ENCODE peak calls at places on chromosome 6, in eight cellular contexts. W, H, Z, X, A, J, Y and T are unnamed samples.

GRCh38 chr6:116500969-116501433 is 10.4 kb upstream of the CALHM5 start:
- DNase-seq in W (no peak), H (peak; percentile 21), Z (no peak), X (no peak), A (no peak), J (peak; percentile 41), Y (no peak), T (no peak)

GRCh38 chr6:98572579-98572978 is 261.8 kb upstream of the POU3F2 start:
- DNase-seq in W (no peak), H (no peak), Z (no peak), X (no peak), A (no peak), J (no peak), Y (no peak), T (no peak)

GRCh38 chr6:69164564-69165252 is 529.6 kb downstream of the ADGRB3 start:
- DNase-seq in W (no peak), H (no peak), Z (no peak), X (no peak), A (no peak), J (no peak), Y (peak; percentile 55), T (no peak)

GRCh38 chr6:1267057-1267732 is 44.7 kb upstream of the FOXQ1 start:
- DNase-seq in W (no peak), H (no peak), Z (no peak), X (no peak), A (no peak), J (peak; percentile 91), Y (no peak), T (no peak)

GRCh38 chr6:26342106-26342999 is 22.6 kb upstream of the BTN3A2 start:
- DNase-seq in W (no peak), H (no peak), Z (no peak), X (no peak), A (no peak), J (no peak), Y (no peak), T (no peak)

GRCh38 chr6:13487122-13488014 is at the start of gene GFOD1:
- DNase-seq in W (peak; percentile 74), H (peak; percentile 92), Z (peak; percentile 93), X (peak; percentile 80), A (peak; percentile 73), J (peak; percentile 46), Y (peak; percentile 93), T (peak; percentile 92)

GRCh38 chr6:101146389-101146788 is 247.1 kb upstream of the GRIK2 start:
- DNase-seq in W (no peak), H (peak; percentile 84), Z (no peak), X (no peak), A (no peak), J (no peak), Y (no peak), T (no peak)

GRCh38 chr6:90284236-90284744 is 12.4 kb downstream of the BACH2 start:
- DNase-seq in W (no peak), H (peak; percentile 90), Z (no peak), X (peak; percentile 58), A (no peak), J (peak; percentile 84), Y (peak; percentile 61), T (no peak)

GRCh38 chr6:41125282-41125681 is 28.9 kb downstream of the TREML1 start:
- DNase-seq in W (no peak), H (no peak), Z (no peak), X (no peak), A (no peak), J (no peak), Y (no peak), T (no peak)

GRCh38 chr6:51203504-51203903 is 384.8 kb downstream of the TFAP2B start:
- DNase-seq in W (no peak), H (no peak), Z (no peak), X (no peak), A (no peak), J (no peak), Y (no peak), T (no peak)

GRCh38 chr6:140256213-140256612 is 881.8 kb upstream of the CITED2 start:
- DNase-seq in W (no peak), H (no peak), Z (no peak), X (no peak), A (no peak), J (peak; percentile 44), Y (no peak), T (no peak)

GRCh38 chr6:155315516-155315871 is 1.2 kb upstream of the TFB1M start:
- DNase-seq in W (no peak), H (peak; percentile 32), Z (no peak), X (no peak), A (no peak), J (no peak), Y (no peak), T (no peak)

GRCh38 chr6:155316419-155316818 is 2.1 kb upstream of the TFB1M start:
- DNase-seq in W (no peak), H (no peak), Z (no peak), X (no peak), A (no peak), J (no peak), Y (no peak), T (no peak)

GRCh38 chr6:155314773-155315515 is 660 bp upstream of the TFB1M start:
- DNase-seq in W (no peak), H (peak; percentile 92), Z (peak; percentile 89), X (peak; percentile 88), A (peak; percentile 34), J (peak; percentile 65), Y (peak; percentile 92), T (no peak)

GRCh38 chr6:155319902-155320301 is 5.6 kb upstream of the TFB1M start:
- DNase-seq in W (no peak), H (no peak), Z (no peak), X (no peak), A (no peak), J (no peak), Y (no peak), T (no peak)

GRCh38 chr6:155317186-155317585 is 2.9 kb upstream of the TFB1M start:
- DNase-seq in W (no peak), H (no peak), Z (no peak), X (no peak), A (no peak), J (no peak), Y (peak; percentile 40), T (no peak)
- TF ChIP-seq CTCF in W (peak; percentile 66), H (peak; percentile 39), Z (no peak), X (no peak), A (no peak), J (peak; percentile 27), Y (peak; percentile 55), T (no peak)

DNA sequence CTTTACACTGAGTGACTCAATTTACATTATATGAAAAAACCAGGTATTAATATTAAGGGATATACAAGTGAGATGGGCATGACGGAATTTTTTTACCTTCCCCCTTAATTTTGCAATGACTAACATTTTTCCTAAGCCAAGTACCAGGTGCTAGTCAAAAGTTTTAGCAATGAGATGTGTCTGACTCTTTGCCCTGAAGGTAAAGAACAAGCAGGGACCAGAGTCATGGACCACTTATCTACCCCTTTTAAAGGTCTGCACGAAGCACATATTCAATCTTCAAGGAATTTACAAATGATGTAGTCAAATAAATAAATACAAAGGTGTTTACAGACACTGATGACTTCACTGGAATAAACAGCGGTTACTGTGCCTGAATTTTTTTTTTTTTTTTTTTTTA is 1.4 kb downstream of the GLO1 start:
- DNase-seq in W (no peak), H (no peak), Z (no peak), X (no peak), A (no peak), J (no peak), Y (no peak), T (no peak)
- H3K4me3 ChIP-seq in W (no peak overlapping the region), H (no peak overlapping the region), Z (no peak overlapping the region), X (no peak overlapping the region), A (no peak overlapping the region), J (no peak overlapping the region), Y (peak overlapping the region; percentile 63), T (no peak overlapping the region)

GRCh38 chr6:35296931-35297330 is 687 bp upstream of the DEF6 start:
- DNase-seq in W (no peak), H (no peak), Z (peak; percentile 49), X (no peak), A (no peak), J (no peak), Y (no peak), T (no peak)

GRCh38 chr6:35295521-35296315 is 1.9 kb upstream of the DEF6 start:
- DNase-seq in W (no peak), H (no peak), Z (peak; percentile 52), X (no peak), A (no peak), J (no peak), Y (no peak), T (no peak)

GRCh38 chr6:35299674-35300073 is 2.1 kb downstream of the DEF6 start:
- DNase-seq in W (no peak), H (no peak), Z (peak; percentile 68), X (peak; percentile 45), A (no peak), J (no peak), Y (no peak), T (no peak)

GRCh38 chr6:35298625-35299140 is 1.1 kb downstream of the DEF6 start:
- DNase-seq in W (no peak), H (no peak), Z (peak; percentile 34), X (no peak), A (no peak), J (no peak), Y (no peak), T (peak; percentile 38)

GRCh38 chr6:35297541-35298481 is at the start of gene DEF6:
- DNase-seq in W (no peak), H (peak; percentile 90), Z (peak; percentile 90), X (peak; percentile 62), A (peak; percentile 84), J (peak; percentile 87), Y (peak; percentile 63), T (peak; percentile 82)
- TF ChIP-seq CTCF in W (peak; percentile 58), H (peak; percentile 78), Z (peak; percentile 39), X (no peak), A (peak; percentile 73), J (peak; percentile 85), Y (peak; percentile 57), T (peak; percentile 64)

GRCh38 chr6:7311171-7311570 is 1.8 kb downstream of the SSR1 start:
- DNase-seq in W (no peak), H (peak; percentile 50), Z (no peak), X (no peak), A (no peak), J (no peak), Y (no peak), T (no peak)

GRCh38 chr6:7307533-7307932 is 5.5 kb downstream of the SSR1 start:
- DNase-seq in W (no peak), H (no peak), Z (no peak), X (no peak), A (no peak), J (no peak), Y (no peak), T (no peak)

GRCh38 chr6:7312616-7313504 is at the start of gene SSR1:
- DNase-seq in W (peak; percentile 96), H (peak; percentile 98), Z (peak; percentile 99), X (peak; percentile 98), A (peak; percentile 96), J (peak; percentile 84), Y (peak; percentile 98), T (peak; percentile 98)

GRCh38 chr6:7311920-7312615 is 931 bp downstream of the SSR1 start:
- DNase-seq in W (no peak), H (no peak), Z (no peak), X (no peak), A (no peak), J (no peak), Y (peak; percentile 52), T (no peak)

DNA sequence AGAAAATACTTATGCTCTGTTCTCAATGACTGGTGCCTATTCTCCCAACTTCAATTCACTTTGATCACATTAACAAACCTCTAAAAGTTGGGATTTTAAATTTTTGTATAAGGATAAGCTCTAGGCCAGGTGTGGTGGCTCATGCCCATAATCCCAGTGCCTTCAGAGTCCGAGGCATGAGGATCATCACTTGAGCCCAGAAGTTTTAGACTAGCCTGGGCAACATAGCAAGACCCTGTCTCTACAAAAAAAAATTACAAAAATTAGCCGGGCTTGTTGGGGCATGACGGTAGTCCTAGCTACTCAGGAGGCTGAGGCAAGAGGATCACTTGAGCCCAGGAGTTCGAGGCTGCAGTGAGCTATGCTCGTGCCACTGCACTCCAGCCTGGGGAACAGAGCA is 3.9 kb downstream of the SSR1 start:
- DNase-seq in W (no peak), H (no peak), Z (no peak), X (no peak), A (no peak), J (no peak), Y (no peak), T (no peak)
- H3K4me3 ChIP-seq in W (no peak overlapping the region), H (no peak overlapping the region), Z (no peak overlapping the region), X (no peak overlapping the region), A (no peak overlapping the region), J (no peak overlapping the region), Y (no peak overlapping the region), T (no peak overlapping the region)